ENCODE peak calls at places on chromosomes 6 and 20, in four cellular contexts. M is HepG2, X is A549, J is K562. I is an unnamed sample.

GRCh38 chr6:44489912-44490604 is 102.6 kb downstream of the CDC5L start:
- DNase-seq in M (no peak), X (peak; percentile 64), J (no peak), I (peak; percentile 99)

GRCh38 chr20:47453167-47453782 is 48.4 kb upstream of the NCOA3 start:
- DNase-seq in M (peak; percentile 85), X (peak; percentile 93), J (no peak), I (peak; percentile 93)

GRCh38 chr6:159899994-159900745 is 9.4 kb downstream of the MAS1 start:
- DNase-seq in M (no peak), X (peak; percentile 70), J (no peak), I (peak; percentile 93)

GRCh38 chr6:12148317-12148801 is 136.2 kb downstream of the HIVEP1 start:
- DNase-seq in M (no peak), X (peak; percentile 33), J (no peak), I (peak; percentile 80)

GRCh38 chr6:27297857-27298730 is 14.0 kb downstream of the POM121L2 start:
- DNase-seq in M (peak; percentile 42), X (peak; percentile 82), J (peak; percentile 94), I (peak; percentile 51)

GRCh38 chr6:162056745-162057144 is 670.8 kb downstream of the PRKN start:
- DNase-seq in M (peak; percentile 51), X (peak; percentile 58), J (no peak), I (no peak)

GRCh38 chr6:139920027-139920851 is 545.8 kb upstream of the CITED2 start:
- DNase-seq in M (no peak), X (no peak), J (no peak), I (no peak)

GRCh38 chr20:3248167-3248992 is 9.4 kb upstream of the SLC4A11 start:
- DNase-seq in M (no peak), X (no peak), J (peak; percentile 63), I (no peak)

GRCh38 chr6:87078983-87079616 is 15.8 kb downstream of the CGA start:
- DNase-seq in M (peak; percentile 71), X (peak; percentile 70), J (peak; percentile 83), I (peak; percentile 63)
- TF ChIP-seq MAZ in M (no peak), X (no peak), J (no peak), I (no peak)

GRCh38 chr6:102582569-102582968 is 1189.1 kb downstream of the GRIK2 start:
- DNase-seq in M (no peak), X (no peak), J (no peak), I (no peak)

DNA sequence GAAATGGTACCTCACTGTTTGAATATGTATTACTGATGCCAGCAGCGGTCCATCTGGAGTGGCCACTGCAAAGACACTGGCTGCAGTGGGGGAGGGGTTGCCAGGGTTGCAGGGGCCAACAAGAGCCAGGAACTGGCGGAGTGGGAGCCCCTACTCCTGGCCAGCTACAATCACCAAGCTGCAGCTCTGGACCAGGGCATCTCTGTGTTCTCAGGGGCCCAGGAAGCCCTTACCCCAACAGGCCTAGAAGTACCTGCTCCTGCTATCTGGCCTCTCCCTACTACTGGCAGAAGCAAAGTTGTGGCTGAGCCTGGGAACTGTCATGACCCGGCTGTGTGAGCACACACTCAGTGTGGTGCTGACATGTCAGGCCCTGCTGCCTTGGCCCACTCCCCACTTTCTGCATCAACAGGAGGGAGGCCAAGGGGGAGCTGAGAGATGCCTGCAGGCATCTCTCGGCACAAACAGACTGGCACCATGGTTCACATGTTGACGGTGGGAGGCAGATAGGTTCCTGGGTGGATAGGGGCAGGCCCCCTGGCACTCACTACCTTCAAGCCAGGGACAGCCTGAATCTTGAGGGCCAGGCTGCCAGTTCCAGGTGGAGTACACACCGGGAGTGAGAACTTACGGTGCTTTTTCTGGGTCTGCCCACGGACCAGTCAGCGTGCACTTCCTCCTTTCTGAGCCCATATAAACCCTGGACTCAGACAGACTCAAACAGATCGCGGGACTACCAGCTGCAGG is 1188.0 kb downstream of the GRIK2 start:
- DNase-seq in M (no peak), X (no peak), J (no peak), I (no peak)
- TF ChIP-seq MAZ in M (no peak), X (no peak), J (no peak), I (no peak)

GRCh38 chr20:20136313-20136712 is 84.0 kb downstream of the CFAP61 start:
- DNase-seq in M (no peak), X (no peak), J (no peak), I (no peak)

GRCh38 chr20:20134941-20135572 is 82.7 kb downstream of the CFAP61 start:
- DNase-seq in M (no peak), X (no peak), J (no peak), I (no peak)

GRCh38 chr20:20130399-20130798 is 78.1 kb downstream of the CFAP61 start:
- DNase-seq in M (peak; percentile 59), X (peak; percentile 48), J (peak; percentile 3), I (no peak)
- TF ChIP-seq MAZ in M (no peak), X (no peak), J (no peak), I (no peak)

GRCh38 chr6:379367-380181 is 12.0 kb upstream of the IRF4 start:
- DNase-seq in M (no peak), X (no peak), J (no peak), I (no peak)

GRCh38 chr6:376823-377571 is 14.6 kb upstream of the IRF4 start:
- DNase-seq in M (no peak), X (no peak), J (no peak), I (no peak)

GRCh38 chr6:378958-379366 is 12.6 kb upstream of the IRF4 start:
- DNase-seq in M (no peak), X (no peak), J (no peak), I (no peak)

GRCh38 chr6:380234-381218 is 11.0 kb upstream of the IRF4 start:
- DNase-seq in M (no peak), X (no peak), J (no peak), I (no peak)

GRCh38 chr6:378090-378957 is 13.2 kb upstream of the IRF4 start:
- DNase-seq in M (no peak), X (no peak), J (no peak), I (no peak)
- TF ChIP-seq MAZ in M (no peak), X (no peak), J (no peak), I (no peak)

DNA sequence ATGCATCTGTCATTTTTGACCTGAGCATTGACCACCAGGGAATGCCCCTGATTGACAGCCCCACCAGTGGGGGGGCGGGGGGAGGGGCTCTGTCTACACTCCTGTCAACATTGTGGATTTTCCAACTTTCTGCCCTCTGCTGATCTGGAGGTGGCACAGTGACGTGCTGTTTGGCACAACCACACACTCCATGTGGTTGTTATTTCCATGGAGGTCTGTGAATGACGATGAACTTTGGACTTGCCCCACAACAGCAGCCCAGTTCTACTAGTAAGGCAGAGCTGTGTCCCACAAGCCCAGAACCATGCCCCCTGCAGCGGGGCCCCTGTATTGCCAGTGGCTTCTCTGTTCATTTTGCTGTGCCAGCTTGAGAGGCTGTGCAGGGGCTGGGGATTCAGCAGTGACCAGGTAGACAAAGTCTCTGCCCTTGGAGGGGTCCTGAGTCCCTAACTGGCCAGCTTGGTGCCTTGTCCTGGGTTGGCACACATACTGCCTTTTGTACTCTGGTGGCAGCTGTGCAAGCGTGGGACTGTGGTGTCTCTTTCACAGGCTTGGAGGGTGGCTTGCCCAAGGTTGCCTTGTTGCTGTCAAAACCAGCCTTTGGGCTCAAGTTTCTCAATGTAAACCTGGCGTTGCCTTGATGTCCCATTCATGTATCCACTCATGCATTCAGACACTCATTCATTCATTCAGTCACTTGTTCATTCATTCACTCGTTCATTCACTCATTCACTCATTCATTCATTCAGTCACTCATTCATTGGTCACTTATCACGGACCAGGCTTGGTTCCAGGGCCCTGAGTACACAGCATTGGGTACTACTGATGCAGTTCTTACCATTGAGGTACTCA is 108.5 kb downstream of the SYCP2 start:
- DNase-seq in M (no peak), X (no peak), J (no peak), I (no peak)
- TF ChIP-seq MAZ in M (no peak), X (no peak), J (no peak), I (no peak)